ENCODE peak calls at places on chromosomes 2 and 18, in five cellular contexts. F is T follicular helper cell, Z is G401, Y is NCI-H2081 treated with DMSO at 0.1 percent for 48 hours, E is T47D. D is an unnamed sample.

GRCh38 chr2:109689182-109689935 is 75.2 kb downstream of the SOWAHC start:
- DNase-seq in F (no peak), Z (no peak), Y (no peak), E (no peak), D (no peak)

GRCh38 chr18:47750889-47751423 is 179.5 kb downstream of the SMAD2 start:
- DNase-seq in F (no peak), Z (no peak), Y (no peak), E (no peak), D (no peak)

GRCh38 chr2:182666674-182667320 is 49.3 kb upstream of the DNAJC10 start:
- DNase-seq in F (no peak), Z (no peak), Y (no peak), E (no peak), D (peak)

GRCh38 chr2:202486351-202486750 is 110.2 kb downstream of the BMPR2 start:
- DNase-seq in F (no peak), Z (no peak), Y (no peak), E (no peak), D (no peak)

GRCh38 chr2:235582081-235582686 is 88.3 kb downstream of the AGAP1 start:
- DNase-seq in F (no peak), Z (no peak), Y (no peak), E (no peak), D (no peak)

GRCh38 chr2:118987886-118988285 is 45.9 kb downstream of the MARCO start:
- DNase-seq in F (no peak), Z (no peak), Y (no peak), E (no peak), D (no peak)

GRCh38 chr2:228545749-228546148 is 364.3 kb upstream of the SPHKAP start:
- DNase-seq in F (no peak), Z (no peak), Y (no peak), E (no peak), D (no peak)

GRCh38 chr18:46171331-46171730 is 67.1 kb downstream of the HAUS1 start:
- DNase-seq in F (no peak), Z (no peak), Y (no peak), E (no peak), D (no peak)

GRCh38 chr2:137928547-137929503 is 35.4 kb upstream of the HNMT start:
- DNase-seq in F (no peak), Z (no peak), Y (no peak), E (no peak), D (no peak)

GRCh38 chr18:77478619-77479018 is 229.0 kb downstream of the GALR1 start:
- DNase-seq in F (no peak), Z (no peak), Y (no peak), E (no peak), D (no peak)

GRCh38 chr2:79801082-79801481 is 288.2 kb downstream of the CTNNA2 start:
- DNase-seq in F (no peak), Z (no peak), Y (no peak), E (no peak), D (no peak)

GRCh38 chr2:145759228-145759940 is 1239.5 kb upstream of the ZEB2 start:
- DNase-seq in F (no peak), Z (no peak), Y (no peak), E (no peak), D (no peak)

GRCh38 chr2:223989206-223989859 is 32.1 kb downstream of the MRPL44 start:
- DNase-seq in F (no peak), Z (no peak), Y (no peak), E (peak), D (no peak)

GRCh38 chr2:44598731-44599529 is 237.2 kb downstream of the CAMKMT start:
- DNase-seq in F (no peak), Z (peak), Y (no peak), E (peak), D (no peak)

GRCh38 chr2:229454934-229455631 is 184.0 kb upstream of the PID1 start:
- DNase-seq in F (no peak), Z (no peak), Y (no peak), E (no peak), D (no peak)

GRCh38 chr2:207839575-207839974 is 69.9 kb upstream of the FZD5 start:
- DNase-seq in F (no peak), Z (no peak), Y (no peak), E (no peak), D (no peak)

GRCh38 chr2:64522843-64523428 is 1.2 kb upstream of the AFTPH start:
- DNase-seq in F (peak), Z (peak), Y (peak), E (peak), D (peak)

GRCh38 chr18:10232062-10232461 is 222.4 kb upstream of the APCDD1 start:
- DNase-seq in F (no peak), Z (no peak), Y (no peak), E (no peak), D (no peak)

GRCh38 chr2:176665086-176665485 is 395.8 kb downstream of the MTX2 start:
- DNase-seq in F (no peak), Z (no peak), Y (no peak), E (no peak), D (no peak)

GRCh38 chr18:10410472-10411300 is 43.7 kb upstream of the APCDD1 start:
- DNase-seq in F (no peak), Z (no peak), Y (no peak), E (no peak), D (no peak)

GRCh38 chr2:113233593-113234550 is 44.8 kb downstream of the PAX8 start:
- DNase-seq in F (no peak), Z (no peak), Y (no peak), E (no peak), D (no peak)

GRCh38 chr2:106269591-106270291 is 75.6 kb upstream of the UXS1 start:
- DNase-seq in F (no peak), Z (no peak), Y (no peak), E (peak), D (peak)

GRCh38 chr2:106191511-106192016 is 2.5 kb downstream of the UXS1 start:
- DNase-seq in F (no peak), Z (no peak), Y (no peak), E (no peak), D (no peak)

GRCh38 chr2:160474319-160474645 is 19.3 kb downstream of the RBMS1 start:
- DNase-seq in F (no peak), Z (no peak), Y (no peak), E (no peak), D (no peak)